ENCODE peak calls at places on chromosomes 2 and 18, in seven cellular contexts. One of them, this sample, is unnamed.

GRCh38 chr2:237669628-237670351 is 42.4 kb downstream of the LRRFIP1 start:
- DNase-seq in gastrocnemius medialis: no peak
- DNase-seq in bronchial epithelial cell: no peak
- DNase-seq in choroid plexus epithelial cell: peak
- DNase-seq in neuronal stem cell: no peak
- DNase-seq in psoas muscle: peak
- DNase-seq in left ventricle myocardium inferior: peak
- DNase-seq in this sample: peak

GRCh38 chr2:33583194-33583938 is 15.7 kb downstream of the FAM98A start:
- DNase-seq in neuronal stem cell: peak
- DNase-seq in bronchial epithelial cell: peak
- DNase-seq in left ventricle myocardium inferior: no peak
- DNase-seq in psoas muscle: no peak
- DNase-seq in gastrocnemius medialis: no peak
- DNase-seq in choroid plexus epithelial cell: peak
- DNase-seq in this sample: no peak

GRCh38 chr2:201126308-201127127 is 10.6 kb downstream of the CFLAR start:
- DNase-seq in neuronal stem cell: no peak
- DNase-seq in bronchial epithelial cell: no peak
- DNase-seq in left ventricle myocardium inferior: no peak
- DNase-seq in gastrocnemius medialis: no peak
- DNase-seq in choroid plexus epithelial cell: peak
- DNase-seq in psoas muscle: no peak
- DNase-seq in this sample: no peak

GRCh38 chr18:25451077-25451658 is 99.2 kb upstream of the ZNF521 start:
- DNase-seq in psoas muscle: no peak
- DNase-seq in neuronal stem cell: no peak
- DNase-seq in choroid plexus epithelial cell: no peak
- DNase-seq in gastrocnemius medialis: no peak
- DNase-seq in bronchial epithelial cell: no peak
- DNase-seq in left ventricle myocardium inferior: no peak
- DNase-seq in this sample: no peak

GRCh38 chr2:147231081-147231480 is 613.7 kb upstream of the ACVR2A start:
- DNase-seq in choroid plexus epithelial cell: no peak
- DNase-seq in bronchial epithelial cell: no peak
- DNase-seq in left ventricle myocardium inferior: no peak
- DNase-seq in neuronal stem cell: no peak
- DNase-seq in psoas muscle: no peak
- DNase-seq in gastrocnemius medialis: no peak
- DNase-seq in this sample: no peak

GRCh38 chr2:27966466-27966865 is 75.9 kb downstream of the BABAM2 start:
- DNase-seq in left ventricle myocardium inferior: no peak
- DNase-seq in neuronal stem cell: no peak
- DNase-seq in gastrocnemius medialis: peak
- DNase-seq in bronchial epithelial cell: no peak
- DNase-seq in psoas muscle: peak
- DNase-seq in choroid plexus epithelial cell: peak
- DNase-seq in this sample: no peak

GRCh38 chr2:6921321-6921922 is 4.2 kb downstream of the RNF144A start:
- DNase-seq in bronchial epithelial cell: no peak
- DNase-seq in psoas muscle: no peak
- DNase-seq in left ventricle myocardium inferior: no peak
- DNase-seq in choroid plexus epithelial cell: peak
- DNase-seq in gastrocnemius medialis: no peak
- DNase-seq in neuronal stem cell: no peak
- DNase-seq in this sample: no peak

GRCh38 chr2:99864561-99865216 is 277.7 kb downstream of the AFF3 start:
- DNase-seq in psoas muscle: peak
- DNase-seq in gastrocnemius medialis: peak
- DNase-seq in bronchial epithelial cell: no peak
- DNase-seq in left ventricle myocardium inferior: no peak
- DNase-seq in neuronal stem cell: no peak
- DNase-seq in choroid plexus epithelial cell: peak
- DNase-seq in this sample: no peak

GRCh38 chr2:229273384-229274338 is 2.6 kb upstream of the PID1 start:
- DNase-seq in psoas muscle: no peak
- DNase-seq in neuronal stem cell: peak
- DNase-seq in bronchial epithelial cell: peak
- DNase-seq in gastrocnemius medialis: peak
- DNase-seq in left ventricle myocardium inferior: peak
- DNase-seq in choroid plexus epithelial cell: peak
- DNase-seq in this sample: no peak

GRCh38 chr18:79744625-79745024 is 53.1 kb upstream of the KCNG2 start:
- DNase-seq in neuronal stem cell: no peak
- DNase-seq in gastrocnemius medialis: no peak
- DNase-seq in bronchial epithelial cell: no peak
- DNase-seq in choroid plexus epithelial cell: no peak
- DNase-seq in psoas muscle: no peak
- DNase-seq in left ventricle myocardium inferior: no peak
- DNase-seq in this sample: no peak

GRCh38 chr2:2600466-2600865 is 269.4 kb upstream of the MYT1L start:
- DNase-seq in bronchial epithelial cell: no peak
- DNase-seq in psoas muscle: no peak
- DNase-seq in gastrocnemius medialis: no peak
- DNase-seq in choroid plexus epithelial cell: no peak
- DNase-seq in left ventricle myocardium inferior: no peak
- DNase-seq in neuronal stem cell: no peak
- DNase-seq in this sample: no peak

GRCh38 chr18:49628993-49629795 is 67.3 kb downstream of the LIPG start:
- DNase-seq in psoas muscle: peak
- DNase-seq in bronchial epithelial cell: no peak
- DNase-seq in neuronal stem cell: no peak
- DNase-seq in choroid plexus epithelial cell: no peak
- DNase-seq in left ventricle myocardium inferior: peak
- DNase-seq in gastrocnemius medialis: no peak
- DNase-seq in this sample: peak

GRCh38 chr2:178242552-178242883 is 48.2 kb downstream of the OSBPL6 start:
- DNase-seq in choroid plexus epithelial cell: no peak
- DNase-seq in psoas muscle: no peak
- DNase-seq in left ventricle myocardium inferior: no peak
- DNase-seq in gastrocnemius medialis: no peak
- DNase-seq in neuronal stem cell: no peak
- DNase-seq in bronchial epithelial cell: no peak
- DNase-seq in this sample: no peak

GRCh38 chr18:55513199-55513598 is 74.8 kb downstream of the TCF4 start:
- DNase-seq in left ventricle myocardium inferior: no peak
- DNase-seq in psoas muscle: no peak
- DNase-seq in bronchial epithelial cell: peak
- DNase-seq in gastrocnemius medialis: no peak
- DNase-seq in choroid plexus epithelial cell: no peak
- DNase-seq in neuronal stem cell: no peak
- DNase-seq in this sample: no peak

GRCh38 chr2:31054383-31054782 is 83.9 kb downstream of the GALNT14 start:
- DNase-seq in choroid plexus epithelial cell: no peak
- DNase-seq in left ventricle myocardium inferior: no peak
- DNase-seq in neuronal stem cell: no peak
- DNase-seq in psoas muscle: no peak
- DNase-seq in gastrocnemius medialis: no peak
- DNase-seq in bronchial epithelial cell: no peak
- DNase-seq in this sample: no peak

GRCh38 chr2:30235859-30236535 is 4.7 kb downstream of the LBH start:
- DNase-seq in gastrocnemius medialis: no peak
- DNase-seq in psoas muscle: no peak
- DNase-seq in left ventricle myocardium inferior: no peak
- DNase-seq in bronchial epithelial cell: no peak
- DNase-seq in choroid plexus epithelial cell: no peak
- DNase-seq in neuronal stem cell: no peak
- DNase-seq in this sample: no peak

GRCh38 chr18:72407048-72407447 is 137.1 kb downstream of the CBLN2 start:
- DNase-seq in psoas muscle: no peak
- DNase-seq in bronchial epithelial cell: no peak
- DNase-seq in left ventricle myocardium inferior: no peak
- DNase-seq in choroid plexus epithelial cell: peak
- DNase-seq in gastrocnemius medialis: no peak
- DNase-seq in neuronal stem cell: no peak
- DNase-seq in this sample: no peak

GRCh38 chr2:69993708-69994107 is 32.3 kb upstream of the ASPRV1 start:
- DNase-seq in choroid plexus epithelial cell: no peak
- DNase-seq in psoas muscle: no peak
- DNase-seq in gastrocnemius medialis: no peak
- DNase-seq in left ventricle myocardium inferior: no peak
- DNase-seq in bronchial epithelial cell: no peak
- DNase-seq in neuronal stem cell: no peak
- DNase-seq in this sample: peak

GRCh38 chr2:202769201-202769600 is 102.4 kb downstream of the ICA1L start:
- DNase-seq in choroid plexus epithelial cell: peak
- DNase-seq in left ventricle myocardium inferior: no peak
- DNase-seq in bronchial epithelial cell: no peak
- DNase-seq in neuronal stem cell: no peak
- DNase-seq in gastrocnemius medialis: no peak
- DNase-seq in psoas muscle: no peak
- DNase-seq in this sample: no peak

GRCh38 chr2:44948565-44949328 is 7.2 kb downstream of the SIX3 start:
- DNase-seq in psoas muscle: no peak
- DNase-seq in left ventricle myocardium inferior: no peak
- DNase-seq in bronchial epithelial cell: no peak
- DNase-seq in neuronal stem cell: no peak
- DNase-seq in gastrocnemius medialis: no peak
- DNase-seq in choroid plexus epithelial cell: no peak
- DNase-seq in this sample: peak

GRCh38 chr2:44944952-44945612 is 3.6 kb downstream of the SIX3 start:
- DNase-seq in choroid plexus epithelial cell: no peak
- DNase-seq in neuronal stem cell: no peak
- DNase-seq in left ventricle myocardium inferior: no peak
- DNase-seq in psoas muscle: no peak
- DNase-seq in gastrocnemius medialis: no peak
- DNase-seq in bronchial epithelial cell: no peak
- DNase-seq in this sample: peak

GRCh38 chr2:44944102-44944951 is 2.8 kb downstream of the SIX3 start:
- DNase-seq in choroid plexus epithelial cell: no peak
- DNase-seq in left ventricle myocardium inferior: no peak
- DNase-seq in gastrocnemius medialis: no peak
- DNase-seq in neuronal stem cell: no peak
- DNase-seq in bronchial epithelial cell: no peak
- DNase-seq in psoas muscle: peak
- DNase-seq in this sample: no peak

GRCh38 chr2:44945676-44946427 is 4.3 kb downstream of the SIX3 start:
- DNase-seq in psoas muscle: no peak
- DNase-seq in choroid plexus epithelial cell: no peak
- DNase-seq in neuronal stem cell: no peak
- DNase-seq in bronchial epithelial cell: no peak
- DNase-seq in gastrocnemius medialis: no peak
- DNase-seq in left ventricle myocardium inferior: no peak
- DNase-seq in this sample: no peak

GRCh38 chr2:44946681-44947360 is 5.3 kb downstream of the SIX3 start:
- DNase-seq in left ventricle myocardium inferior: no peak
- DNase-seq in choroid plexus epithelial cell: no peak
- DNase-seq in bronchial epithelial cell: no peak
- DNase-seq in gastrocnemius medialis: no peak
- DNase-seq in neuronal stem cell: no peak
- DNase-seq in psoas muscle: no peak
- DNase-seq in this sample: peak
- H3K4me3 ChIP-seq in left ventricle myocardium inferior: no peak
- H3K4me3 ChIP-seq in choroid plexus epithelial cell: no peak
- H3K4me3 ChIP-seq in bronchial epithelial cell: no peak
- H3K4me3 ChIP-seq in gastrocnemius medialis: no peak
- H3K4me3 ChIP-seq in neuronal stem cell: no peak
- H3K4me3 ChIP-seq in psoas muscle: no peak
- H3K4me3 ChIP-seq in this sample: no peak

DNA sequence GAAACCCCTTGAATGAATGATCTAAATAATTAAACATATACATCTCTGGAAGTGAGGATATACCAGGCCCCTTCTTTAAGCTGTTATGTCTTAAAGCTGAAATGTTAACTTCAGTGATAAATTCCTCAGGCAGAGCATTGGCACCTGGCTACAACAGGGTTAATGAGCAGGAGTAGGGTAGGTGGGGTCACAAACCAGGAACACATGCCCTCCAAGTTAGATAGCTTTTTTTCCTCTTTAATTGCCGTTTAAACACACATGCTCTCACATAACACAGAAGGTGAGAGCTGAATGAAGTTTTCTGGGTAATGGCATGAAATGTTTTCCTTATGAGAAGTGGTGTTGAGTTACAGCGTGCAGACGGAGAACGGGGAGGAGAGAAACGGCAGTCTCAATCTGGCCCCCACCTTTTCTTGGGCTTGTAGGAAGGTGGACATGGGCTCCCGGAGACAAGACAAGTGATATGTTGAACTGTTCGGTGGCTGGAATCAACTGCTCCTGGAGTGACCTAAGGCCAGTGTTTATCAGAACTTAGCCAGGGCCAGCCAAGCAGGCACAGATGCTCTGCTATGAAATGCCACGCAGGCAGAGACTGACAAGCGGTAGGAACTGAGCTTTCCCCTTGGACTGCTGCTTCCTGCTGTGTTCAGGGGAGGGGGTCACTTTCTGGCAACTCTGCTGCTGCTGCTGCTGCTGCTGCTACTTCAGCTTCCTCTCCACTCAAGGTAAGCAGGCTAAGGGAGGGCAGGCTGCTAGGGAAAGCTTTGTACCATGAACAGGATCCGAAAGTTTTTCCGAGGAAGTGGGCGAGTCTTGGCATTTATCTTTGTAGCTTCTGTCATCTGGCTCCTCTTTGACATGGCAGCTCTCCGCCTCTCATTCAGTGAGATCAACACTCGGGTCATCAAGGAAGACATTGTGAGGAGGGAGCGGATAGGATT is at the start of gene GALNT5:
- DNase-seq in neuronal stem cell: peak
- DNase-seq in bronchial epithelial cell: peak
- DNase-seq in gastrocnemius medialis: no peak
- DNase-seq in psoas muscle: no peak
- DNase-seq in left ventricle myocardium inferior: no peak
- DNase-seq in choroid plexus epithelial cell: peak
- DNase-seq in this sample: no peak
- H3K4me3 ChIP-seq in neuronal stem cell: peak
- H3K4me3 ChIP-seq in bronchial epithelial cell: peak
- H3K4me3 ChIP-seq in gastrocnemius medialis: peak
- H3K4me3 ChIP-seq in psoas muscle: peak
- H3K4me3 ChIP-seq in left ventricle myocardium inferior: peak
- H3K4me3 ChIP-seq in choroid plexus epithelial cell: peak
- H3K4me3 ChIP-seq in this sample: peak

GRCh38 chr2:211225784-211226183 is 669.4 kb downstream of the CPS1 start:
- DNase-seq in bronchial epithelial cell: no peak
- DNase-seq in choroid plexus epithelial cell: no peak
- DNase-seq in left ventricle myocardium inferior: no peak
- DNase-seq in neuronal stem cell: no peak
- DNase-seq in gastrocnemius medialis: no peak
- DNase-seq in psoas muscle: no peak
- DNase-seq in this sample: no peak
- H3K4me3 ChIP-seq in bronchial epithelial cell: no peak
- H3K4me3 ChIP-seq in choroid plexus epithelial cell: no peak
- H3K4me3 ChIP-seq in left ventricle myocardium inferior: no peak
- H3K4me3 ChIP-seq in neuronal stem cell: no peak
- H3K4me3 ChIP-seq in gastrocnemius medialis: no peak
- H3K4me3 ChIP-seq in psoas muscle: no peak
- H3K4me3 ChIP-seq in this sample: no peak

DNA sequence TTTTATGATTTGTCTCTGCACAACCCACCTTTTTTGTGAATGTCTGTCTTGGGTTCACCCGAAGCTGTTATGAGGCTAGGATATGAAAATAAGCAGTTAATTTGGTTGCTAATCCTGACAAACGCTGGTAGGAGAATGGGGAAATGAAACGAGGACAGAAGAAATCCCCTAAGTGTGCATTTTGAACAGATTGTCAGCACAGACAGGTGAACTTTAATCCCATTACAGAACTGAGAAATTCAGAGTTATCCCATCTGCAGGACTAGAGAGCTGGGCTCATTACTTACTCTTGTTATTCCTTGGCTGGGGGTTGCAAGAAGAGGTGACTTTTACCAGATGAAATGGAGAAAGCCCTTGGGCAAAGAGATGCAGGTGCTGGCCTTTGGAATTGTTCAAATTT is 123.3 kb upstream of the NYAP2 start:
- DNase-seq in neuronal stem cell: no peak
- DNase-seq in bronchial epithelial cell: no peak
- DNase-seq in psoas muscle: no peak
- DNase-seq in choroid plexus epithelial cell: no peak
- DNase-seq in gastrocnemius medialis: no peak
- DNase-seq in left ventricle myocardium inferior: no peak
- DNase-seq in this sample: no peak
- H3K4me3 ChIP-seq in neuronal stem cell: no peak
- H3K4me3 ChIP-seq in bronchial epithelial cell: no peak
- H3K4me3 ChIP-seq in psoas muscle: no peak
- H3K4me3 ChIP-seq in choroid plexus epithelial cell: no peak
- H3K4me3 ChIP-seq in gastrocnemius medialis: no peak
- H3K4me3 ChIP-seq in left ventricle myocardium inferior: no peak
- H3K4me3 ChIP-seq in this sample: no peak

This sample was measured in kidney.